ENCODE peak calls at places on chromosomes 2 and 18, in five cellular contexts. V, B, K, O and Q are unnamed samples.

GRCh38 chr18:41761329-41762028 is 193.6 kb upstream of the PIK3C3 start:
- DNase-seq in B (peak), O (no peak), K (no peak), V (peak), Q (no peak)

GRCh38 chr2:39515273-39515896 is 78.3 kb upstream of the MAP4K3 start:
- DNase-seq in B (no peak), K (no peak), O (peak), V (no peak), Q (no peak)

GRCh38 chr2:33616873-33617272 is 17.8 kb upstream of the FAM98A start:
- DNase-seq in O (no peak), V (peak), K (no peak), B (no peak), Q (peak)

GRCh38 chr2:176637497-176638166 is 368.4 kb downstream of the MTX2 start:
- DNase-seq in B (peak), V (peak), K (peak), O (no peak), Q (no peak)

GRCh38 chr2:81250270-81250669 is 945.7 kb upstream of the LRRTM1 start:
- DNase-seq in V (no peak), K (no peak), B (no peak), O (no peak), Q (peak)

GRCh38 chr2:218322756-218323525 is 30.6 kb upstream of the TMBIM1 start:
- DNase-seq in O (peak), K (peak), B (peak), V (peak), Q (no peak)

GRCh38 chr18:22983175-22983574 is 50.0 kb downstream of the RBBP8 start:
- DNase-seq in O (peak), B (peak), K (peak), V (peak), Q (no peak)

GRCh38 chr2:207121784-207122183 is 44.0 kb downstream of the KLF7 start:
- DNase-seq in K (no peak), O (no peak), B (no peak), V (peak), Q (no peak)

GRCh38 chr2:124343827-124344498 is 318.9 kb downstream of the CNTNAP5 start:
- DNase-seq in O (no peak), B (no peak), V (no peak), K (no peak), Q (no peak)

GRCh38 chr2:124347209-124347608 is 322.1 kb downstream of the CNTNAP5 start:
- DNase-seq in O (no peak), B (no peak), V (no peak), K (no peak), Q (no peak)
- TF ChIP-seq RCOR1 in O (no peak), B (no peak), V (no peak), K (no peak), Q (no peak)

DNA sequence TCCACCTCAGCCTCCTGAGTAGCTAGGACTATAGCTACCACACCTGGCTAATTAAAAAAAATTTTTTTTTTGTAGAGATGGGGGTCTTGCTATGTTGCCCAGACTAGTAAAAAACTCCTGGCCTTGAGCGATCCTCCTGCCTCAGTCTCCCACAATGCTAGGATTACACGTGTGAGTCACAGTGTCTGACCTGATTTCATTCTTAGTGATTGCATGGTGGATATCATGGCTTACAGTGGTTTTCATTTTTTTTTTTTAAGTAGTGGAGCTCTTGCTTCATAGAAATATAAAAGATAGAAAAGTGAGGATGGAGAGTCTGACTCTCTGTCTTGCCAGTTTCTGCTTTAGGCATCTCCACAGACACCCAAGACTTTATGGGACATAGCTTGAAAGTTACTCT is 83.6 kb downstream of the CDC42EP3 start:
- DNase-seq in O (no peak), B (no peak), K (no peak), V (no peak), Q (no peak)
- TF ChIP-seq RCOR1 in O (no peak), B (no peak), K (no peak), V (no peak), Q (no peak)

DNA sequence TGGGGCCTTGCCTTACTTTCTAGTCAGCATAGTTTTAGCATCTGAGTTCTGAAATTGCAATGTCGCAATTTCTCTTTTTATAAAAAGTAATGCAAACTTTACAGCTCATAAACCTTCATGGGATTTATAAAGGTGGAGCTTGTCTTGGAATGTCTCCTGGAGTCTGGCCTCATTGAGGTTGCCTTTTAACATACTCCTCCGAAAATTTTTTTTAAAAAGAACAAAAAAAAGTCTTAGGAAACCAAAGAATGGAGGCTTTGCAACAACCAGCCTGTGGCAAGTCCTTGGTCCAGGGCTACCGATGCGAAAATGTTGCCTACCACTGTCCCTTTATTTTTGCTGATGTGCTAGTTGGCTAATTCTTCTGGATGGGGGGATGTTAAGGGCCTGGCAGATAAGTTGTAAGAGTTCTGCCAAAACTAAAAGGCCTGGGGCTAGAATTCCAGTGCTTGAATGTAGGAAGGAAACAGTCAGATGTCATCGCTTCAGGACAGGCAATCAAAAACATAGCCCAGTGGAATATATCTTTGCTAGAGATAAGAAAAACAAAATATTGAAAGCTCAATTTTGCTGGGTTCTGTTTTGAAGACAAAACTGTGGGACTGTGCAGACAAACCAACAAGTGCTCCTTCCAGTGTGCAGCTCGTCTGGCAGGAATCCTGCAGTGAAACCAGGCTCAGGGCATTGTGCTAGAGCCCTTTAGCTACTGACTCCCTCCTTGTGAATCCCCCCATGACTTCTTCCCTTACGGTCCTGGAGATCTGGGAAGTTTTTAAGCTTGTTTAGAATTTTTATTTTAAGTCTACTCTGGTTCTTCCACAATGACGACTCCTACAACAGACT is 212.9 kb downstream of the PIEZO2 start:
- DNase-seq in B (no peak), K (no peak), O (no peak), V (peak), Q (no peak)
- TF ChIP-seq RCOR1 in B (no peak), K (no peak), O (no peak), V (no peak), Q (no peak)

GRCh38 chr2:27370026-27370815 is at the start of the genes EIF2B4 and SNX17:
- DNase-seq in O (peak), V (peak), K (peak), B (peak), Q (peak)

GRCh38 chr2:27375513-27376099 is 4.9 kb downstream of the ZNF513 start:
- DNase-seq in V (no peak), O (no peak), B (no peak), K (peak), Q (no peak)

GRCh38 chr2:27369471-27370025 is 590 bp downstream of the EIF2B4 start:
- DNase-seq in B (peak), O (peak), K (peak), V (peak), Q (no peak)

GRCh38 chr2:27372937-27373336 is 2.5 kb downstream of the SNX17 start:
- DNase-seq in B (no peak), O (no peak), K (no peak), V (no peak), Q (no peak)

DNA sequence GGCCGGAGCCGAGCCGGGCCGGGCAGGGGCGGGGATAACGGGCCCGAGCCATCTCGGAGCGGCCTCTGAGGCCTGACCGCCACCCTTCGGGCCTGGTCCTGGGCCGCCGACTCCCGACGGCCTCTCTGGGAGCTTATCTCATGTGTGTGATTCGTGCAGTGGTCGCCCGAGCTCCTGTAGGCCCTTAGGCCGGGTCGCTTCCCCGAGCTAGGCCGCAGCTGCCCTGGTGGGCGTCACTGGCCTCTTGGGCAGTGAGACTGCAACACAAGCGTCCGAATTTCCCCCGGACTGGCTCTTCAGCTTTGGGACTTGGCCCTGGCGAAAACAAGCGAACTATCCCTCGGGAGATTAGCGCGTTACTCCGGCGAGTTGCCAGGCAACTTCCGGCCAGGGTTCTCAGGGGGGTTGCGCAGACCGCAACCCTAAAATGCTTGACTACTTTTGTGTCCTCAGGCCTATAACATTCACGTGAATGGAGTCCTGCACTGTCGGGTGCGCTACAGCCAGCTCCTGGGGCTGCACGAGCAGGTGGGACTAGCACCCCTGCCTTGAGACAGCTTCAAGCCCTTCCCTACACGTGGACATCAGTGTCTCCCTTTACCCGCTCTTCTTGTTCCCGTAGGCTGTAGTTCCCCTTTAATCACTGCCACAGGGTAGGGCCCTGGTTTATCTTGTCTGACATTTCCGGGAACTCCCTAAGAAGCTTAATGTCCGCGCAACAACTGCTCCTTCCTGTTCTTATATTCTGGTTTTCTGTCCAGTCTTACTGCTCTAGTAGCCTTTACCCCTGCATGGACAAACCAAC is 602 bp downstream of the SNX17 start:
- DNase-seq in B (peak), K (peak), V (peak), O (peak), Q (peak)
- TF ChIP-seq RCOR1 in B (no peak), K (no peak), V (no peak), O (no peak), Q (no peak)

GRCh38 chr18:37385846-37386435 is 179.7 kb downstream of the CELF4 start:
- DNase-seq in V (peak), K (peak), O (peak), B (no peak), Q (no peak)

GRCh38 chr18:37381554-37381953 is 184.0 kb downstream of the CELF4 start:
- DNase-seq in B (no peak), V (no peak), O (no peak), K (no peak), Q (no peak)

GRCh38 chr18:37383789-37384151 is 181.8 kb downstream of the CELF4 start:
- DNase-seq in O (no peak), K (no peak), V (no peak), B (no peak), Q (no peak)

GRCh38 chr18:37380546-37381110 is 185.0 kb downstream of the CELF4 start:
- DNase-seq in K (no peak), V (no peak), O (no peak), B (no peak), Q (no peak)

DNA sequence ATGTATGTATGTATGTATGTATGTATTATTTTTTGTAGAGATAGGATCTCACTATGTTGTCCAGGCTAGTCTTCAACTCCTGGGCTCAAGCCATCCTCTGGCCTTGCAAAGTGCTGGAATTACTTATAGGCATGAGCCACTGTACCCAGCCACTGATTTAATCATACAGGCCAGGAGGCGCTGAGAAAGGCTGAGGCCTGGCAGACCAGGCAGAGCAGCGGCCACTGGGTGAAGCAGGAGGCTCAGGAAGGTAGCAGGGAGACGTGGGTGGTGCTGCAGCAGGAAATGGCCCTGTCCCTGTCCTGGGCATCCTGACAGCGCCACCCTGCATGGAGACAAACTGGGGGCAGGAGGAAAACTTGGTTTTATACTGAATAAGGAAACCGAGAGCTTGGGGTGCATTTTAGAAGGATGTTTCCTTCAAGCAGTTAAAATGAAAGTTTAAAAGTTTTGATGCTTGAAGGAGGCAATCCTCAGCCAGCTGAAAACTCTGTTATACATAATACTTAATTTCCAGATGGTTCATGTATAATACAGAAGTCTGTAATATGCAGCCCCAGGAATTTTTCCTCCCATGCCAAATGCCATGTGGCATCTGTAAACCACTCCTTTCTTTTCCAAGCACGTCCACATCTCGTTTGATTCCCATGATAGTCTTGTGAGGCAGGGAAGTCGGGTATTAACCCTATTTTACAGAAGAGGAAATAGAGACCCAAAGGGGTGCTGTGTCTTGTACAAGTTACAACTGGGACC is 182.4 kb downstream of the CELF4 start:
- DNase-seq in O (no peak), B (no peak), K (peak), V (no peak), Q (no peak)
- TF ChIP-seq RCOR1 in O (no peak), B (no peak), K (peak), V (no peak), Q (no peak)

DNA sequence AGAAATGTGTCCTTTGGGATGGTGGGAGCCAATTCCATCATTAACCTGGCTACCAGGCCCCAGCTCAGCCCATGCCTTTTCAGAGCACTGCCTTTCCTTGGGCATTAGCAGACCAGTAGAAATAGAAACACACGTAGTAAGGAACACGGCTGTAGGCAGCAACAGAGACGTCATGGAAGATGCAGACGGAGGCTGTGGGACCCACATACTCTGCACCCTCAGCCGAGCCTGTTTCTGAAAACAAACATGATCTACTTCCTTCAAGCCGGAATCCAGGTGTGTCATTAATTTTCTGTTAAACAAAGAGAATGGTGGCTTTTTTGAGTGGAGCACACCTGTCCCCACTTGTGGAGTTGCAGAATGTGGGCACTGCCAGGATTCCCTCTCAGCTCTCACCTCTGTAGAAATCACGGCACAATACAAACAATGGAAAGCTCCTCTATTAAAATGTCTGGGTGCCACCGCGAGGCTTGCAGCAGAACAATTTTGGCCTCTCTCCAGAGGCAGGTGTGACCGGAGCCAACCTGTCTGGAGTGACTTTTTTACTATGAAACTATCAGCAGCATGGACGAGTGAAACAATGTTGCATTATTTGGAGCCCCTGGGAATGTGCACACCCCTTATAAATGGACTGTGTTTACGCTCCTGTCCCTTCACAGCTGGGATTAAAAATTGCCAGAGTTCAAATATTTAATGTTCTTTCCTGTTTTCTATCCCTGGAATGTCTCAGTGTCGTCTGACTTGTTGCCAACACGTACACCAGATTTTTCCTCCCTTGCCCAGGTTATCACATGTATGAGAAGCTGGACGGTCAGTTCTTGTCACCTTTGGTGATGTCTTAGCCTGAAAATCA is 31.7 kb downstream of the SPP2 start:
- DNase-seq in V (no peak), O (no peak), B (no peak), K (no peak), Q (no peak)
- TF ChIP-seq RCOR1 in V (no peak), O (no peak), B (no peak), K (no peak), Q (no peak)

DNA sequence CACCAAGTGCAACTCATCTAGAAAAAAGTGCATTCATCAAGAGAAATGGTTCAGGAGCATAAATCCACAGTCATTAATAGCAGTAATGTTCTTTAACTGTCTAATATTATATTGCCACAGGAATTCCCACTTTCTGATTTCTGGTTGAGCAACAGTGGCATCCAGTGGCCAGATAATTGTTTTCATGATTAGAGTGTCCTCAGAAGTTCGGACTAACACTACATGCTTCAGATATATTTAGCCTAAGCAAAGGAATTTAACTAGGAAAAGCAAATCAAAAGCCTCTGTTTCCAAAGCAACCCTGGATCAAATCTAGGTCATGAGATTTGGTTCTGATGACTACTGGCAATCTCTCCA is 9.8 kb upstream of the ERBB4 start:
- DNase-seq in V (peak), B (no peak), O (no peak), K (peak), Q (no peak)
- TF ChIP-seq RCOR1 in V (no peak), B (no peak), O (no peak), K (no peak), Q (no peak)

GRCh38 chr18:24764766-24765165 is 304.3 kb downstream of the HRH4 start:
- DNase-seq in V (peak), K (no peak), O (no peak), B (no peak), Q (no peak)
- TF ChIP-seq RCOR1 in V (no peak), K (no peak), O (no peak), B (no peak), Q (no peak)